ENCODE peak calls at places on chromosomes 1 and 21, in five cellular contexts. Y is activated CD4-positive, alpha-beta T cell treated with anti-CD3 and anti-CD28 coated beads, Interleukin-2, amount 50 U/mL, for 1 hour; W is AG09319; N is AG04449; S is M059J. A is an unnamed sample.
A peak's percentile ranks its signal among the peaks of the same experiment; 100 is the strongest.

GRCh38 chr1:12448746-12449177 is 169.2 kb downstream of the DHRS3 start:
- DNase-seq in Y (no peak), W (no peak), N (no peak), S (peak; percentile 62), A (no peak)

GRCh38 chr1:60989745-60990718 is 92.3 kb upstream of the NFIA start:
- DNase-seq in Y (no peak), W (peak; percentile 75), N (peak; percentile 61), S (peak; percentile 67), A (no peak)

GRCh38 chr1:6275826-6276764 is 15.2 kb upstream of the GPR153 start:
- DNase-seq in Y (no peak), W (peak; percentile 50), N (peak; percentile 24), S (no peak), A (no peak)

GRCh38 chr1:167430849-167431242 is 87.5 kb downstream of the CD247 start:
- DNase-seq in Y (no peak), W (no peak), N (no peak), S (no peak), A (no peak)

GRCh38 chr1:112267929-112268328 is 128.1 kb upstream of the CTTNBP2NL start:
- DNase-seq in Y (no peak), W (no peak), N (no peak), S (no peak), A (no peak)

GRCh38 chr1:223135176-223135575 is 7.9 kb downstream of the TLR5 start:
- DNase-seq in Y (no peak), W (no peak), N (no peak), S (peak; percentile 89), A (no peak)

GRCh38 chr1:199945591-199945990 is 81.9 kb upstream of the NR5A2 start:
- DNase-seq in Y (no peak), W (no peak), N (no peak), S (no peak), A (no peak)

GRCh38 chr1:60974524-60974923 is 107.8 kb upstream of the NFIA start:
- DNase-seq in Y (no peak), W (no peak), N (no peak), S (no peak), A (no peak)

GRCh38 chr1:229388876-229389580 is 44.9 kb downstream of the ACTA1 start:
- DNase-seq in Y (no peak), W (peak; percentile 24), N (peak; percentile 42), S (peak; percentile 62), A (no peak)

GRCh38 chr1:116817582-116818064 is 63.4 kb downstream of the CD2 start:
- DNase-seq in Y (peak; percentile 71), W (no peak), N (no peak), S (peak; percentile 43), A (no peak)

GRCh38 chr1:150563340-150564038 is 14.3 kb downstream of the ADAMTSL4 start:
- DNase-seq in Y (peak; percentile 42), W (no peak), N (no peak), S (peak; percentile 77), A (no peak)

GRCh38 chr1:85134583-85135455 is 66.0 kb downstream of the SYDE2 start:
- DNase-seq in Y (no peak), W (no peak), N (peak; percentile 62), S (peak; percentile 51), A (no peak)

GRCh38 chr21:15848632-15849031 is 118.8 kb downstream of the USP25 start:
- DNase-seq in Y (no peak), W (no peak), N (peak; percentile 14), S (peak; percentile 60), A (no peak)

GRCh38 chr1:72830606-72831390 is 548.5 kb upstream of the NEGR1 start:
- DNase-seq in Y (no peak), W (no peak), N (no peak), S (no peak), A (no peak)

GRCh38 chr1:6059866-6060265 is 14.2 kb downstream of the KCNAB2 start:
- DNase-seq in Y (no peak), W (no peak), N (no peak), S (peak; percentile 84), A (no peak)

GRCh38 chr1:16015491-16015890 is 2.4 kb downstream of the HSPB7 start:
- DNase-seq in Y (no peak), W (no peak), N (no peak), S (no peak), A (no peak)

GRCh38 chr1:17603091-17603841 is 63.8 kb downstream of the ARHGEF10L start:
- DNase-seq in Y (no peak), W (no peak), N (no peak), S (no peak), A (no peak)

GRCh38 chr1:22918644-22919043 is 54.0 kb downstream of the LACTBL1 start:
- DNase-seq in Y (no peak), W (no peak), N (no peak), S (no peak), A (no peak)

GRCh38 chr1:51285055-51285454 is 45.3 kb downstream of the TTC39A start:
- DNase-seq in Y (no peak), W (no peak), N (no peak), S (no peak), A (no peak)

GRCh38 chr21:22631066-22631465 is 1632.9 kb downstream of the NCAM2 start:
- DNase-seq in Y (no peak), W (no peak), N (no peak), S (no peak), A (no peak)

GRCh38 chr1:203888807-203889251 is 27.4 kb downstream of the SNRPE start:
- DNase-seq in Y (no peak), W (no peak), N (no peak), S (peak; percentile 82), A (no peak)

GRCh38 chr1:12495725-12496124 is 122.3 kb downstream of the DHRS3 start:
- DNase-seq in Y (no peak), W (no peak), N (no peak), S (no peak), A (no peak)

GRCh38 chr1:180291004-180291403 is 60.9 kb downstream of the LHX4 start:
- DNase-seq in Y (no peak), W (no peak), N (no peak), S (peak; percentile 10), A (no peak)

GRCh38 chr1:34500451-34500850 is 254.4 kb upstream of the GJB5 start:
- DNase-seq in Y (no peak), W (no peak), N (no peak), S (peak; percentile 34), A (no peak)

GRCh38 chr1:228358039-228358763 is 48.4 kb downstream of the TRIM11 start:
- DNase-seq in Y (no peak), W (no peak), N (no peak), S (peak; percentile 43), A (no peak)

GRCh38 chr1:236167154-236167553 is 24.8 kb downstream of the GPR137B start:
- DNase-seq in Y (no peak), W (no peak), N (no peak), S (peak; percentile 26), A (no peak)

GRCh38 chr1:114458208-114458777 is 52.7 kb downstream of the TRIM33 start:
- DNase-seq in Y (no peak), W (no peak), N (peak; percentile 55), S (peak; percentile 66), A (no peak)

GRCh38 chr1:41767534-41767933 is 151.2 kb downstream of the HIVEP3 start:
- DNase-seq in Y (no peak), W (no peak), N (no peak), S (no peak), A (no peak)

GRCh38 chr1:214670098-214670497 is 67.1 kb downstream of the CENPF start:
- DNase-seq in Y (no peak), W (peak; percentile 10), N (no peak), S (peak; percentile 29), A (no peak)

GRCh38 chr1:234987415-234988159 is 141.1 kb downstream of the TOMM20 start:
- DNase-seq in Y (no peak), W (no peak), N (peak; percentile 70), S (peak; percentile 98), A (no peak)

GRCh38 chr1:167713330-167714081 is 8.3 kb upstream of the MPZL1 start:
- DNase-seq in Y (no peak), W (no peak), N (no peak), S (peak; percentile 14), A (no peak)

A was measured in NCI-H1436 treated with DMSO at 0.1 percent for 48 hours.